ENCODE peak calls at places on chromosomes 6 and 20, in nine cellular contexts. I, H, E, V, F, Y, M, X and S are unnamed samples.

GRCh38 chr6:102766946-102767345 is 1373.4 kb downstream of the GRIK2 start:
- DNase-seq in I (no peak), H (peak), E (no peak), V (no peak), F (no peak), Y (no peak), M (no peak), X (no peak), S (no peak)

GRCh38 chr20:60446273-60447111 is 488.3 kb downstream of the CDH26 start:
- DNase-seq in I (no peak), H (no peak), E (no peak), V (no peak), F (no peak), Y (no peak), M (no peak), X (no peak), S (no peak)

GRCh38 chr6:157825243-157825904 is 2.3 kb downstream of the SNX9 start:
- DNase-seq in I (no peak), H (no peak), E (no peak), V (no peak), F (no peak), Y (no peak), M (no peak), X (no peak), S (no peak)

GRCh38 chr6:28982476-28983266 is 22.4 kb downstream of the ZNF311 start:
- DNase-seq in I (no peak), H (peak), E (peak), V (no peak), F (no peak), Y (no peak), M (no peak), X (peak), S (no peak)

GRCh38 chr6:136230219-136230980 is 19.7 kb downstream of the MTFR2 start:
- DNase-seq in I (no peak), H (no peak), E (no peak), V (no peak), F (no peak), Y (no peak), M (no peak), X (no peak), S (no peak)

GRCh38 chr6:133705071-133705470 is 183.8 kb upstream of the TCF21 start:
- DNase-seq in I (no peak), H (peak), E (no peak), V (no peak), F (no peak), Y (no peak), M (no peak), X (no peak), S (no peak)

GRCh38 chr20:52145587-52145986 is 46.0 kb downstream of the ZFP64 start:
- DNase-seq in I (no peak), H (peak), E (no peak), V (no peak), F (no peak), Y (no peak), M (no peak), X (no peak), S (no peak)

GRCh38 chr20:49824206-49824605 is 11.6 kb downstream of the SLC9A8 start:
- DNase-seq in I (no peak), H (no peak), E (no peak), V (no peak), F (no peak), Y (no peak), M (no peak), X (no peak), S (no peak)

GRCh38 chr6:166270706-166271375 is 37.4 kb downstream of the PRR18 start:
- DNase-seq in I (no peak), H (no peak), E (no peak), V (no peak), F (no peak), Y (no peak), M (no peak), X (no peak), S (no peak)

GRCh38 chr6:7414811-7415210 is 25.2 kb downstream of the RIOK1 start:
- DNase-seq in I (no peak), H (no peak), E (no peak), V (no peak), F (no peak), Y (no peak), M (no peak), X (no peak), S (no peak)

GRCh38 chr6:1911476-1911875 is 301.8 kb downstream of the FOXC1 start:
- DNase-seq in I (no peak), H (no peak), E (no peak), V (no peak), F (no peak), Y (no peak), M (no peak), X (no peak), S (no peak)

GRCh38 chr20:32661820-32662528 is 11.8 kb downstream of the C20orf203 start:
- DNase-seq in I (no peak), H (no peak), E (no peak), V (no peak), F (no peak), Y (no peak), M (no peak), X (no peak), S (no peak)

GRCh38 chr6:46771556-46771955 is 21.6 kb upstream of the MEP1A start:
- DNase-seq in I (no peak), H (no peak), E (no peak), V (no peak), F (no peak), Y (no peak), M (no peak), X (no peak), S (no peak)

GRCh38 chr6:93575495-93575894 is 156.1 kb upstream of the EPHA7 start:
- DNase-seq in I (no peak), H (no peak), E (no peak), V (no peak), F (no peak), Y (no peak), M (no peak), X (no peak), S (no peak)

GRCh38 chr6:56226946-56227879 is 20.2 kb downstream of the COL21A1 start:
- DNase-seq in I (no peak), H (no peak), E (no peak), V (no peak), F (no peak), Y (no peak), M (no peak), X (peak), S (no peak)

GRCh38 chr6:21227486-21227885 is 366.1 kb upstream of the SOX4 start:
- DNase-seq in I (no peak), H (peak), E (no peak), V (no peak), F (no peak), Y (no peak), M (peak), X (no peak), S (no peak)

GRCh38 chr6:47452899-47453298 is 24.7 kb upstream of the CD2AP start:
- DNase-seq in I (no peak), H (no peak), E (no peak), V (no peak), F (no peak), Y (no peak), M (no peak), X (no peak), S (no peak)

GRCh38 chr6:132133734-132134490 is 182.7 kb upstream of the CCN2 start:
- DNase-seq in I (no peak), H (no peak), E (no peak), V (no peak), F (no peak), Y (no peak), M (no peak), X (no peak), S (no peak)

GRCh38 chr20:12113468-12114371 is 196.0 kb downstream of the BTBD3 start:
- DNase-seq in I (no peak), H (peak), E (no peak), V (no peak), F (no peak), Y (no peak), M (no peak), X (no peak), S (no peak)

GRCh38 chr6:90393232-90393884 is 96.7 kb upstream of the BACH2 start:
- DNase-seq in I (peak), H (peak), E (peak), V (no peak), F (no peak), Y (no peak), M (no peak), X (peak), S (peak)

GRCh38 chr6:157634566-157634965 is 188.5 kb upstream of the SNX9 start:
- DNase-seq in I (no peak), H (no peak), E (no peak), V (no peak), F (no peak), Y (no peak), M (no peak), X (no peak), S (no peak)

GRCh38 chr6:87808005-87808757 is 106.1 kb upstream of the AKIRIN2 start:
- DNase-seq in I (no peak), H (peak), E (peak), V (no peak), F (no peak), Y (no peak), M (no peak), X (no peak), S (no peak)

GRCh38 chr6:137927777-137928218 is 60.7 kb downstream of the TNFAIP3 start:
- DNase-seq in I (peak), H (peak), E (peak), V (no peak), F (no peak), Y (no peak), M (no peak), X (no peak), S (peak)

GRCh38 chr20:51938557-51939324 is 136.4 kb upstream of the SALL4 start:
- DNase-seq in I (no peak), H (no peak), E (no peak), V (no peak), F (no peak), Y (no peak), M (no peak), X (no peak), S (no peak)

GRCh38 chr6:1285589-1286340 is 26.1 kb upstream of the FOXQ1 start:
- DNase-seq in I (no peak), H (peak), E (no peak), V (no peak), F (no peak), Y (no peak), M (no peak), X (no peak), S (no peak)

GRCh38 chr6:166553563-166554271 is 32.8 kb downstream of the RAMACL start:
- DNase-seq in I (no peak), H (peak), E (no peak), V (peak), F (no peak), Y (no peak), M (no peak), X (no peak), S (no peak)

GRCh38 chr6:36443951-36444428 is 1.2 kb downstream of the KCTD20 start:
- DNase-seq in I (no peak), H (peak), E (peak), V (no peak), F (no peak), Y (no peak), M (no peak), X (no peak), S (peak)
- TF ChIP-seq CTCF in I (no peak), H (no peak), E (peak), V (no peak), F (no peak), Y (peak), M (peak), X (no peak), S (peak)

DNA sequence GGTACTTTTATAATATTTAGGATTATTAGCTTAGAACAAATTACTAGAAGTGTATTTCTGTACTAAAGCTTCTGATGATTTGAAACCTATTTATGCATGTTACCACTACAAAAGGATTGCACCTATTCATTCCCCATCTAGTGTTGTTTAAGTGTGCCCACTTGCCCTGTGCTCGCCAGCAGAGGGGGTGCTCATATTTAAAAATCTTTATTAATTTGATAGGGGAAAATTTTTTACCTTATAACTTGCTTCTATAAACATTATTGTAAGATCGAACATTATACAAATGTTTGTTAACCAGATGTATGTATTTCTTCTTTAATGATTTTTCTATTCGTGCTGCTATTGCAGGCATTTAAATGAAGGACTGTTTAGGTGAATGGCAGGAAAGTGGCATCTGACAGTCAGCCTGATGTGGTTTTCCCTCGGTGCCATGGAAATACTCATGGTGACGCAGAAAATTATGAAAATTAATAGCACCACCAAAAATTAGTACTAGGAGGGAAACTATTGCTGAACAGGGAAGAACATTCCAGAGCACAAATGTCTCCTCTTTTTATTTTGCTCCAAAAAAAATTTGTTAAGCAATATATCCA is 44.1 kb upstream of the FNDC1 start:
- DNase-seq in I (no peak), H (no peak), E (no peak), V (no peak), F (no peak), Y (no peak), M (no peak), X (no peak), S (no peak)
- TF ChIP-seq CTCF in I (peak), H (peak), E (no peak), V (no peak), F (no peak), Y (peak), M (peak), X (no peak), S (no peak)

DNA sequence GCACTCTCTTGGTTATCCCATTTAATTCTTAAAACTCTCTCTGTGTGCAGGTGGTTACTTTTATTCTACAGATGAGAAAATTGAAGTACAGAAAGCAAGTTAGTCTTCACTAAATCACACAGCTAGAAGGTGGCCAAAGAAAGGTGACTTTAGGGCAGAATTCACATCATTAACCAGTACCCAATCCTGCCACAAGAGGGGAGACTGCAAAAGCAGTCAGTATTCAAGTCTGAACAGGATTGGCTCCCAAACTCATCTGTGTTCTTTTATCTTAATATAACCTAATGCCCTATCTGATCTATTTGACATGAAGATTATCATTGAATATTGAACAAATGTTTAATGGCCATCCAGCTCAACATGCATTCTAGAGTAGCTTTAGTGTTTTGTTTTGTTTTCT is 225.3 kb upstream of the FAM83B start:
- DNase-seq in I (no peak), H (no peak), E (peak), V (no peak), F (no peak), Y (no peak), M (no peak), X (no peak), S (no peak)
- TF ChIP-seq CTCF in I (no peak), H (peak), E (peak), V (no peak), F (no peak), Y (peak), M (peak), X (no peak), S (no peak)

GRCh38 chr6:30742316-30743098 is at the start of gene FLOT1:
- DNase-seq in I (peak), H (peak), E (peak), V (peak), F (peak), Y (peak), M (peak), X (peak), S (peak)
- TF ChIP-seq CTCF in I (no peak), H (no peak), E (no peak), V (no peak), F (no peak), Y (no peak), M (no peak), X (no peak), S (no peak)

GRCh38 chr20:38173237-38174156 is 8.4 kb upstream of the TGM2 start:
- DNase-seq in I (no peak), H (peak), E (no peak), V (no peak), F (peak), Y (peak), M (peak), X (peak), S (no peak)
- TF ChIP-seq CTCF in I (no peak), H (no peak), E (no peak), V (no peak), F (no peak), Y (peak), M (peak), X (no peak), S (no peak)

GRCh38 chr20:36275441-36276189 is 30.5 kb upstream of the DLGAP4 start:
- DNase-seq in I (no peak), H (no peak), E (no peak), V (no peak), F (no peak), Y (peak), M (peak), X (no peak), S (no peak)
- TF ChIP-seq CTCF in I (no peak), H (no peak), E (no peak), V (no peak), F (no peak), Y (no peak), M (no peak), X (no peak), S (no peak)

GRCh38 chr6:35496851-35497570 is at the start of gene TEAD3:
- DNase-seq in I (no peak), H (peak), E (peak), V (peak), F (peak), Y (peak), M (peak), X (peak), S (peak)
- TF ChIP-seq CTCF in I (no peak), H (no peak), E (no peak), V (no peak), F (no peak), Y (peak), M (peak), X (no peak), S (no peak)